ENCODE peak calls at places on chromosomes 11 and 22, in four cellular contexts. H is cardiac muscle cell, Q is mucosa of descending colon, N is pancreas. M is an unnamed sample.

GRCh38 chr11:119340335-119341221 is at the start of gene C1QTNF5:
- DNase-seq in H (peak), Q (peak), N (no peak), M (no peak)

GRCh38 chr11:102111011-102111786 is 952 bp downstream of the YAP1 start:
- DNase-seq in H (peak), Q (peak), N (peak), M (no peak)

GRCh38 chr11:31355131-31355530 is 14.4 kb downstream of the DCDC1 start:
- DNase-seq in H (peak), Q (no peak), N (no peak), M (no peak)

GRCh38 chr11:17219016-17219415 is 11.2 kb upstream of the PIK3C2A start:
- DNase-seq in H (peak), Q (no peak), N (no peak), M (no peak)

GRCh38 chr22:41732096-41732772 is 32.9 kb downstream of the MEI1 start:
- DNase-seq in H (no peak), Q (no peak), N (no peak), M (no peak)

GRCh38 chr11:1682225-1682901 is 14.6 kb upstream of the KRTAP5-6 start:
- DNase-seq in H (no peak), Q (no peak), N (no peak), M (no peak)

GRCh38 chr11:134518616-134519389 is 106.8 kb upstream of the B3GAT1 start:
- DNase-seq in H (no peak), Q (no peak), N (peak), M (no peak)

GRCh38 chr11:93662177-93662575 is 694 bp downstream of the CEP295 start:
- DNase-seq in H (no peak), Q (no peak), N (no peak), M (no peak)

GRCh38 chr22:45246060-45246985 is 5.6 kb upstream of the KIAA0930 start:
- DNase-seq in H (peak), Q (no peak), N (no peak), M (peak)

DNA sequence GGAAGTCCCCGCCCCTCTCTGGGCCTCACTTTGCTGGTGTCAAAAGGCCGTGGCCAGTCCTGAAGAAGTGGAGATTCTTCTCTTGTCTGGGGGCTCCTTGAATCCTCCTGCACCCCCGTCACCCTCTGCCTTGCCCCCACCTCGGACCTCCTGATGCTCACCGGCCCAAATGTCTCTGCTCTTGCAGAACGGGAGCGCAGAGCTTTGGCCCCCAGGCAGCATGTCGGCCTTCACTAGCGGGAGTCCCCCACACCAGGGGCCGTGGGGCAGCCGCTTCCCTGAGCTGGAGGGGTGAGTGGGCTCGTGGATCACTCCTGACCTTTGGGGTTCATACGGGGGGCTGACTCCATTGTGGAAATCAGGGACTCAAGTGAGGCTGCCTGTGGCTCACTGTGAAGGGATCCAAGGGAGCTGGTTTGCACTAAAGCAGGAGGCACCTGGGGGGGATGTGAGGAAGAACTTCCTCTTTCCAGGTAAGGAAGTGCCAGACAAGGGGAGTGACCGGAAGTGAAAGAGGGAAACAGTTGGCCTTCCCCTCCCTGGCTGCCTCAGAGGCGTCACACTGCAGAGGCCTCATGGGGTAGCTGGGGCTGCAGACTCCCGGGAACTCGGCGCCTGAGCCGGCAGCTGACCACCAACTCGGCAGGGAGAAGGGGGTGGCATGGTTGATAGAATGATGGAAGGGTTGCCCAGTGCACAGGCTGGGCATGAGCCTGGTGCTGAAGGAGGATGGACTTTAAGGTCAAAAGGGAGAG is 23.1 kb downstream of the CSF2RB start:
- DNase-seq in H (no peak), Q (no peak), N (no peak), M (no peak)
- TF ChIP-seq CTCF in H (no peak), Q (no peak), N (no peak), M (no peak)

GRCh38 chr22:21044931-21045584 is 688 bp upstream of the LRRC74B start:
- DNase-seq in H (peak), Q (no peak), N (no peak), M (no peak)
- H3K4me3 ChIP-seq in H (peak), Q (no peak), N (peak), M (peak)

GRCh38 chr11:86608251-86608799 is 64.1 kb downstream of the ME3 start:
- DNase-seq in H (peak), Q (no peak), N (peak), M (peak)
- TF ChIP-seq CTCF in H (peak), Q (peak), N (peak), M (peak)

GRCh38 chr11:3169235-3169951 is 4.3 kb upstream of the OSBPL5 start:
- DNase-seq in H (peak), Q (no peak), N (peak), M (no peak)
- H3K4me3 ChIP-seq in H (no peak), Q (no peak), N (peak), M (peak)

M was measured in epithelial cell of proximal tubule.